ENCODE peak calls at places on chromosomes 3 and 15, in five cellular contexts. One of them, this sample, is unnamed.
A peak's percentile ranks its signal among the peaks of the same experiment; 100 is the strongest.

GRCh38 chr3:140164156-140164555 is 229.2 kb downstream of the CLSTN2 start:
- DNase-seq in tibial artery: no peak
- DNase-seq in coronary artery: no peak
- DNase-seq in CD4-positive, CD25-positive, alpha-beta regulatory T cell: no peak
- DNase-seq in ovary: no peak
- DNase-seq in this sample: no peak

GRCh38 chr15:63086271-63086670 is 35.4 kb upstream of the LACTB start:
- DNase-seq in tibial artery: no peak
- DNase-seq in coronary artery: no peak
- DNase-seq in CD4-positive, CD25-positive, alpha-beta regulatory T cell: no peak
- DNase-seq in ovary: no peak
- DNase-seq in this sample: no peak

GRCh38 chr15:70625438-70625837 is 137.9 kb downstream of the UACA start:
- DNase-seq in tibial artery: no peak
- DNase-seq in coronary artery: no peak
- DNase-seq in CD4-positive, CD25-positive, alpha-beta regulatory T cell: no peak
- DNase-seq in ovary: no peak
- DNase-seq in this sample: no peak

GRCh38 chr3:141532609-141533008 is 45.8 kb downstream of the RASA2 start:
- DNase-seq in tibial artery: no peak
- DNase-seq in coronary artery: no peak
- DNase-seq in CD4-positive, CD25-positive, alpha-beta regulatory T cell: no peak
- DNase-seq in ovary: no peak
- DNase-seq in this sample: no peak

GRCh38 chr15:70259640-70260066 is 161.9 kb upstream of the TLE3 start:
- DNase-seq in tibial artery: no peak
- DNase-seq in coronary artery: no peak
- DNase-seq in CD4-positive, CD25-positive, alpha-beta regulatory T cell: no peak
- DNase-seq in ovary: no peak
- DNase-seq in this sample: no peak

GRCh38 chr15:92149469-92149868 is 244.2 kb upstream of the ST8SIA2 start:
- DNase-seq in tibial artery: no peak
- DNase-seq in coronary artery: no peak
- DNase-seq in CD4-positive, CD25-positive, alpha-beta regulatory T cell: no peak
- DNase-seq in ovary: no peak
- DNase-seq in this sample: no peak

GRCh38 chr3:51669241-51670052 is 1.6 kb upstream of the TEX264 start:
- DNase-seq in tibial artery: peak; percentile 90
- DNase-seq in coronary artery: peak; percentile 85
- DNase-seq in CD4-positive, CD25-positive, alpha-beta regulatory T cell: peak; percentile 82
- DNase-seq in ovary: peak; percentile 85
- DNase-seq in this sample: peak; percentile 88

GRCh38 chr15:78654272-78654671 is 13.3 kb upstream of the CHRNB4 start:
- DNase-seq in tibial artery: no peak
- DNase-seq in coronary artery: no peak
- DNase-seq in CD4-positive, CD25-positive, alpha-beta regulatory T cell: no peak
- DNase-seq in ovary: no peak
- DNase-seq in this sample: no peak

GRCh38 chr3:46990573-46991374 is 11.3 kb downstream of the NBEAL2 start:
- DNase-seq in tibial artery: no peak
- DNase-seq in coronary artery: no peak
- DNase-seq in CD4-positive, CD25-positive, alpha-beta regulatory T cell: no peak
- DNase-seq in ovary: no peak
- DNase-seq in this sample: no peak

GRCh38 chr3:39110041-39110639 is 2.7 kb downstream of the TTC21A start:
- DNase-seq in tibial artery: no peak
- DNase-seq in coronary artery: peak; percentile 31
- DNase-seq in CD4-positive, CD25-positive, alpha-beta regulatory T cell: no peak
- DNase-seq in ovary: no peak
- DNase-seq in this sample: no peak

GRCh38 chr3:127962937-127963336 is 47.9 kb downstream of the KBTBD12 start:
- DNase-seq in tibial artery: no peak
- DNase-seq in coronary artery: no peak
- DNase-seq in CD4-positive, CD25-positive, alpha-beta regulatory T cell: no peak
- DNase-seq in ovary: no peak
- DNase-seq in this sample: no peak

GRCh38 chr15:90610220-90610619 is 80.5 kb downstream of the CRTC3 start:
- DNase-seq in tibial artery: no peak
- DNase-seq in coronary artery: no peak
- DNase-seq in CD4-positive, CD25-positive, alpha-beta regulatory T cell: no peak
- DNase-seq in ovary: no peak
- DNase-seq in this sample: no peak

GRCh38 chr3:38843898-38844297 is 27.9 kb upstream of the SCN10A start:
- DNase-seq in tibial artery: no peak
- DNase-seq in coronary artery: no peak
- DNase-seq in CD4-positive, CD25-positive, alpha-beta regulatory T cell: peak; percentile 47
- DNase-seq in ovary: no peak
- DNase-seq in this sample: no peak

GRCh38 chr3:104066658-104067057 is 1300.1 kb upstream of the ALCAM start:
- DNase-seq in tibial artery: no peak
- DNase-seq in coronary artery: no peak
- DNase-seq in CD4-positive, CD25-positive, alpha-beta regulatory T cell: no peak
- DNase-seq in ovary: no peak
- DNase-seq in this sample: no peak

DNA sequence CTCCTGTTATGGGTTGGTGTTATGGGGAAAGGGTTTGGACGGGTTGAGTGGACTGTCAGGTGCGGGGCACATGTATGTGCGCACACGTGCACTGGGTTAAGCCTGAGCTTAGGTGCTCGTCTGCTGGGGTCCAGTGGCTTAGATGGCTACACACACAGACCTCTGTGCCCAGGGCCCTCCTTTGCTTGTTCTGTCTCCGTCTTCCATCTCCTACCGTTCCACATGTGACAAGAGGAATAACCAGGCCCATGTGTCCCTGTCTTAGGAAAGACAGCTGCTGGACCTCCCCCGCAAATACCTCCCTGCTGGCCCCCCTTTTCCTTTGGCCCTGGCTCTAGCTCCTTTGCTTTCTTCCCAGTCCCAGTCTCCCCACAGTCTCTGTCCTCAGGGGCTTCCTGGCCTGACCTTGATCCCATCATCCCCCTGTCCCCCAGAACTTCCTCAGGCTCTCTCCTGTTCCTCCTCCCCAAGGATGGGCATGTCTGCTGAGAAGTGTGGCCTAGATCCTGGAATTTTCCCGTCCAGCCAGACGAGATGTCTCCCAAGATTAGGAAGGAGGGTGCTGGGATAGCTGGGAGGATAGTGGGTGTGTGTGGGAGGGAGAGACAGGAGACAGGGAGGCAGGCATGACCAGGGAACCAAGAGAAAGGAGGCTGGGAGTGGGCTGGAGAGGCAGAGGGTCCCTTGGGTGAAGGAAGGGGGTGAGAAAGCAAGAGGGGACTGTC is 805 bp upstream of the THPO start:
- DNase-seq in tibial artery: peak; percentile 57
- DNase-seq in coronary artery: no peak
- DNase-seq in CD4-positive, CD25-positive, alpha-beta regulatory T cell: no peak
- DNase-seq in ovary: no peak
- DNase-seq in this sample: no peak
- H3K4me3 ChIP-seq in tibial artery: no peak overlapping the region
- H3K4me3 ChIP-seq in coronary artery: no peak overlapping the region
- H3K4me3 ChIP-seq in CD4-positive, CD25-positive, alpha-beta regulatory T cell: no peak overlapping the region
- H3K4me3 ChIP-seq in ovary: no peak overlapping the region
- H3K4me3 ChIP-seq in this sample: peak overlapping the region; percentile 70

DNA sequence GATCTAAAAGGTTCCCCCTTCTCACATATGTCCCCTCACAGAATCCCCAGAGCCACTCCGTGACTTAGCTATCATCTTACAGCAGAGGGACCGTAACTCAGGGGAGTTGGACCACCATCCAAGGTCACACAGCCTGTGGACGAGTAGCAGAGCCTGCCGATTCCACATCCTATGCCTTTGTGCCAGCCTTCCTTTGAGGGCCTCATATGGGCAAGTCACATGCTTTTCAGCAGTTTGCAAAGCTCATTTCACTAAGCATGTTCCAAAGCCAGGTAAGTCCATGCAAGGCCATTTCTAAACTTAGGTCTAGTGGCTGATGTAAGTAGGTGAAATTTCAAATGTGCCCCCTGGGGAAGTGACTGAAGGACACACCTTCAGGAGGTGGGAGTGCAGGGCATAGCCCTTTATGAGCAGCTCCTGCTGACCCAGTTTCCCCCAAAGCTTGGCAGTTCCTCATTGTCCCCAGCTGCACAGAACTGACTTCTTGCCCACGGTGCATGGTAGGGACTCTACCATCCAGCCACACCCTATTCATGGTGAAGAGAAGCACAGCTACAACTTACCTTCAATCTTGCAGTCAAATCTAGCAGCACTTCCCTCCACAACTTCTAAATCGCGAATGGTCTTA is 33.3 kb upstream of the HACD2 start:
- DNase-seq in tibial artery: no peak
- DNase-seq in coronary artery: no peak
- DNase-seq in CD4-positive, CD25-positive, alpha-beta regulatory T cell: no peak
- DNase-seq in ovary: no peak
- DNase-seq in this sample: no peak
- H3K4me3 ChIP-seq in tibial artery: peak overlapping the region; percentile 20
- H3K4me3 ChIP-seq in coronary artery: peak overlapping the region; percentile 36
- H3K4me3 ChIP-seq in CD4-positive, CD25-positive, alpha-beta regulatory T cell: no peak overlapping the region
- H3K4me3 ChIP-seq in ovary: peak overlapping the region; percentile 37
- H3K4me3 ChIP-seq in this sample: no peak overlapping the region

GRCh38 chr3:14430706-14431470 is 28.5 kb downstream of the SLC6A6 start:
- DNase-seq in tibial artery: no peak
- DNase-seq in coronary artery: no peak
- DNase-seq in CD4-positive, CD25-positive, alpha-beta regulatory T cell: no peak
- DNase-seq in ovary: no peak
- DNase-seq in this sample: no peak
- H3K4me3 ChIP-seq in tibial artery: no peak overlapping the region
- H3K4me3 ChIP-seq in coronary artery: no peak overlapping the region
- H3K4me3 ChIP-seq in CD4-positive, CD25-positive, alpha-beta regulatory T cell: peak overlapping the region; percentile 54
- H3K4me3 ChIP-seq in ovary: no peak overlapping the region
- H3K4me3 ChIP-seq in this sample: no peak overlapping the region

GRCh38 chr3:83482402-83482801 is 1476.4 kb upstream of the CADM2 start:
- DNase-seq in tibial artery: no peak
- DNase-seq in coronary artery: no peak
- DNase-seq in CD4-positive, CD25-positive, alpha-beta regulatory T cell: no peak
- DNase-seq in ovary: no peak
- DNase-seq in this sample: no peak

DNA sequence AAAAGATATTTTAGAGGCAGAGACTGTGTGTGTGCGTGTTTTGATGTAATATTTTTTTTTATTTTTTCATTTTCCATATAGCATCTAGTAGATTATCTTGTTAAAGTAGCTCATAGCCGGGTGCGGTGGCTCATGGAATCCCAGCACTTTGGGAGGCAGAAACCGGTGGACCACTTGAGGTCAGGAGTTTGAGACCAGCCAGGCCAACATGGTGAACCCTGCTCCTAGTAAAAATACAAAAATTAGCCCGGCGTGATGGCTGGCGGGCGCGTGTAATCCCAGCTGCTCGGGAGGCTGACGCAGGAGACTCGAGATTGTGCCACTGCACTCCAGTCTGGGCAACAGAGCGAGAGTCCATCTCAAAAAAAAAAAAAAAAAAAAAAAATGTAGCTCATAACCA is 1481.2 kb upstream of the CADM2 start:
- DNase-seq in tibial artery: no peak
- DNase-seq in coronary artery: no peak
- DNase-seq in CD4-positive, CD25-positive, alpha-beta regulatory T cell: no peak
- DNase-seq in ovary: no peak
- DNase-seq in this sample: peak; percentile 13
- H3K4me3 ChIP-seq in tibial artery: no peak overlapping the region
- H3K4me3 ChIP-seq in coronary artery: no peak overlapping the region
- H3K4me3 ChIP-seq in CD4-positive, CD25-positive, alpha-beta regulatory T cell: no peak overlapping the region
- H3K4me3 ChIP-seq in ovary: no peak overlapping the region
- H3K4me3 ChIP-seq in this sample: no peak overlapping the region

DNA sequence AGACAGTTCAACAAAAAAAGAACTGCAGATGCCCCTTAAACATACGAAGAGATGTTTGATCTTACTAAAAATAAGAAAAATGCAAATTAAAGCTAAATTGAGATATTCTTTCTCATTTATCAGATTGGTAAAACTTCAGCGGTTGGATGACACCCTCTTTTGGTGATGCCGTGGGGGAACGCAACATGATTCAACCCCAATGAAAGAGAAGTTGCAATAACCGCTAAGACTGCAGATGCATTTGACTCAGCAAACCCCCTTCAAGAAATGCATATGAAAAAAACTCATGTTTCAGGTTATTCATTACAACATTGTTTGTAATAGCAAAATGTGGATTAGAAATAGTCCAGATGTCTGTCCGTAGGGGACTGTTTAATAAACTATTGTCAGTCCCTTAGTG is 3.6 kb downstream of the KLHL6 start:
- DNase-seq in tibial artery: no peak
- DNase-seq in coronary artery: no peak
- DNase-seq in CD4-positive, CD25-positive, alpha-beta regulatory T cell: peak; percentile 58
- DNase-seq in ovary: no peak
- DNase-seq in this sample: no peak
- H3K4me3 ChIP-seq in tibial artery: no peak overlapping the region
- H3K4me3 ChIP-seq in coronary artery: no peak overlapping the region
- H3K4me3 ChIP-seq in CD4-positive, CD25-positive, alpha-beta regulatory T cell: peak overlapping the region; percentile 84
- H3K4me3 ChIP-seq in ovary: no peak overlapping the region
- H3K4me3 ChIP-seq in this sample: no peak overlapping the region

DNA sequence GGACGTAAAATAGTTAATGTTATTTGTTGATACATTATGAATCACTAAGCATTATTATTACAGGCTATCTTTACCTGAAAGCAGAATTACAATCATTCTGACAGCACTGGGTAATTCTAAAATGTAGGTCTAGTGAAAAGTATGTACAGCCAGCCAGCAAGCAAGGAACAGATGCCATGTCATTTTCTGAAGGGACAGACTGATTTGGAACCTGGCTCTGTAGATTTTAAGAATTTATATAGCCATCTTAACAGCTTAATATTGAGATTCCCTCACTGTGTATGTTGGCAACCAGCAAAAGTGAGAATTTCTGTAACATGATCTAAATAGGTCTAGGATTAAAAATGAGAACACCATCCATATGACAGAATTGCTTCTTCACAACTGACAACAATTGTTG is 359.4 kb downstream of the ZIC4 start:
- DNase-seq in tibial artery: no peak
- DNase-seq in coronary artery: no peak
- DNase-seq in CD4-positive, CD25-positive, alpha-beta regulatory T cell: no peak
- DNase-seq in ovary: no peak
- DNase-seq in this sample: no peak
- H3K4me3 ChIP-seq in tibial artery: no peak overlapping the region
- H3K4me3 ChIP-seq in coronary artery: no peak overlapping the region
- H3K4me3 ChIP-seq in CD4-positive, CD25-positive, alpha-beta regulatory T cell: no peak overlapping the region
- H3K4me3 ChIP-seq in ovary: no peak overlapping the region
- H3K4me3 ChIP-seq in this sample: no peak overlapping the region

DNA sequence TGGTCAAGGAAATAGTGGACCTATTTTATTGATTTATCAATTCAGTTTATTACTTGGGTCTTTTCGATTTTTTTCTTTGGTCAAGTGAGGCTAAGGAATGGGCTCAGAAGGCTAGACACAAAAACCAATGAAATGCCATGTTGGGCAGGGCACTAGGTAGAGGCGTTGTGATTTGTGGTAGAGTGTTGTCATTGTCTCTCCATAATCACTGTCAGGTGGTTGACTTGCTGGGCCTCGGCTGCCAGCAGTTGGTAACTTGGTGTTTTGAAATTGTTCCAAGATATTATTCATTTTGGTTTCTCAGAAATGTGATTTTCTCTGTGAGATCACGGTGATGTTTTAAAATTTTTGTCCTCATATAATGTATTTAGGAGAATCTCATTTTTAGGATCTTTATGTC is 173.6 kb downstream of the KLHL25 start:
- DNase-seq in tibial artery: no peak
- DNase-seq in coronary artery: no peak
- DNase-seq in CD4-positive, CD25-positive, alpha-beta regulatory T cell: no peak
- DNase-seq in ovary: no peak
- DNase-seq in this sample: no peak
- H3K4me3 ChIP-seq in tibial artery: peak overlapping the region; percentile 59
- H3K4me3 ChIP-seq in coronary artery: peak overlapping the region; percentile 74
- H3K4me3 ChIP-seq in CD4-positive, CD25-positive, alpha-beta regulatory T cell: no peak overlapping the region
- H3K4me3 ChIP-seq in ovary: peak overlapping the region; percentile 72
- H3K4me3 ChIP-seq in this sample: no peak overlapping the region

GRCh38 chr3:186772281-186772885 is 11.0 kb upstream of the EIF4A2 start:
- DNase-seq in tibial artery: no peak
- DNase-seq in coronary artery: no peak
- DNase-seq in CD4-positive, CD25-positive, alpha-beta regulatory T cell: no peak
- DNase-seq in ovary: no peak
- DNase-seq in this sample: no peak
- H3K4me3 ChIP-seq in tibial artery: peak overlapping the region; percentile 49
- H3K4me3 ChIP-seq in coronary artery: peak overlapping the region; percentile 83
- H3K4me3 ChIP-seq in CD4-positive, CD25-positive, alpha-beta regulatory T cell: peak overlapping the region; percentile 92
- H3K4me3 ChIP-seq in ovary: peak overlapping the region; percentile 30
- H3K4me3 ChIP-seq in this sample: peak overlapping the region; percentile 27

This sample was measured in right lobe of liver.